ENCODE peak calls at places on chromosomes 6 and 20, in eight cellular contexts. A, K, J, T, V, G, I and L are unnamed samples.

GRCh38 chr20:49859807-49860206 is 47.2 kb downstream of the SLC9A8 start:
- DNase-seq in A (no peak), K (no peak), J (no peak), T (no peak), V (no peak), G (no peak), I (no peak), L (no peak)

GRCh38 chr6:43798688-43799444 is 28.9 kb downstream of the VEGFA start:
- DNase-seq in A (peak; percentile 97), K (peak; percentile 92), J (peak; percentile 90), T (no peak), V (peak; percentile 73), G (peak; percentile 73), I (peak; percentile 45), L (peak; percentile 48)

GRCh38 chr6:85460951-85461805 is 11.3 kb downstream of the NT5E start:
- DNase-seq in A (no peak), K (no peak), J (no peak), T (peak; percentile 17), V (no peak), G (no peak), I (peak; percentile 65), L (no peak)

GRCh38 chr6:13916230-13916944 is 8.4 kb upstream of the RNF182 start:
- DNase-seq in A (peak; percentile 2), K (no peak), J (no peak), T (no peak), V (no peak), G (no peak), I (peak; percentile 18), L (no peak)

GRCh38 chr20:56634735-56635422 is 5.8 kb downstream of the TFAP2C start:
- DNase-seq in A (no peak), K (no peak), J (no peak), T (no peak), V (no peak), G (no peak), I (no peak), L (no peak)

GRCh38 chr6:146315321-146316254 is 228.0 kb upstream of the RAB32 start:
- DNase-seq in A (no peak), K (no peak), J (no peak), T (no peak), V (no peak), G (no peak), I (peak; percentile 35), L (no peak)

GRCh38 chr6:139983555-139984276 is 609.3 kb upstream of the CITED2 start:
- DNase-seq in A (no peak), K (no peak), J (no peak), T (no peak), V (no peak), G (no peak), I (peak; percentile 49), L (no peak)

GRCh38 chr6:18533793-18534192 is 146.6 kb downstream of the RNF144B start:
- DNase-seq in A (no peak), K (no peak), J (no peak), T (no peak), V (no peak), G (no peak), I (no peak), L (no peak)

GRCh38 chr6:28537509-28538140 is 11.9 kb downstream of the GPX5 start:
- DNase-seq in A (no peak), K (no peak), J (no peak), T (no peak), V (no peak), G (no peak), I (no peak), L (no peak)

GRCh38 chr6:84172080-84172479 is 55.4 kb downstream of the CEP162 start:
- DNase-seq in A (no peak), K (no peak), J (no peak), T (no peak), V (no peak), G (no peak), I (no peak), L (no peak)

DNA sequence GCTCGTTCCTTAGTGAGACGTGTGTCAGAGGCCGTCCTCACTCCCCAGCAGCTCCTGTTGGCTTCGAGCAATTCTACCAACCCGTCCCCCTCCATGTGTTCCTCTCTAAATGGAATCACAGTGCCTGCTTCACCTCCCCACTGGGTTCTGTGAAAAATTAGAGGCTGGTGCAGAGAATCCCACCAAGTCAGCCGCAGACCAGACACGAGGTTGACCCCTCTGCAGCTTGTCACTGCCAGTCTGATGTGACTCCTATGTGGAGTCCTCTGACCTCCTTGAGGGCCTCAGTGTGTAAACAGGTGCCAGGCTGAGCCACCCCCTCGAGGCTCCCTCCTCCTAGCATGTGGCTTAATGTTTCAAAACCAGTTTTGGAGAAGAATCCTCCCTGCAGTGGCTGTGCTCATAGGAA is 12.6 kb upstream of the IRF4 start:
- DNase-seq in A (no peak), K (no peak), J (no peak), T (no peak), V (no peak), G (no peak), I (no peak), L (no peak)
- H3K27me3 ChIP-seq in A (peaks cover 50% of the 10 kb centered on the region), K (peaks cover 79% of the 10 kb centered on the region), J (peaks cover 22% of the 10 kb centered on the region), T (no peaks in the 10 kb centered on the region), V (peaks cover 73% of the 10 kb centered on the region), G (peaks cover 53% of the 10 kb centered on the region), I (peaks cover 50% of the 10 kb centered on the region), L (no peaks in the 10 kb centered on the region)

GRCh38 chr20:61433816-61434215 is 181.8 kb downstream of the CDH4 start:
- DNase-seq in A (no peak), K (no peak), J (no peak), T (no peak), V (no peak), G (no peak), I (no peak), L (no peak)
- H3K27me3 ChIP-seq in A (peaks cover 4% of the 10 kb centered on the region), K (peaks cover 65% of the 10 kb centered on the region), J (peaks cover 33% of the 10 kb centered on the region), T (no peaks in the 10 kb centered on the region), V (peaks cover 54% of the 10 kb centered on the region), G (no peaks in the 10 kb centered on the region), I (peaks cover 31% of the 10 kb centered on the region), L (peaks cover 10% of the 10 kb centered on the region)

GRCh38 chr20:25090492-25091429 is 8.8 kb upstream of the VSX1 start:
- DNase-seq in A (no peak), K (no peak), J (no peak), T (peak; percentile 80), V (no peak), G (no peak), I (no peak), L (no peak)
- H3K27me3 ChIP-seq in A (peaks cover 16% of the 10 kb centered on the region), K (peaks cover 54% of the 10 kb centered on the region), J (peaks cover 29% of the 10 kb centered on the region), T (no peaks in the 10 kb centered on the region), V (peaks cover 49% of the 10 kb centered on the region), G (peaks cover 3% of the 10 kb centered on the region), I (peaks cover 65% of the 10 kb centered on the region), L (peaks cover 5% of the 10 kb centered on the region)

DNA sequence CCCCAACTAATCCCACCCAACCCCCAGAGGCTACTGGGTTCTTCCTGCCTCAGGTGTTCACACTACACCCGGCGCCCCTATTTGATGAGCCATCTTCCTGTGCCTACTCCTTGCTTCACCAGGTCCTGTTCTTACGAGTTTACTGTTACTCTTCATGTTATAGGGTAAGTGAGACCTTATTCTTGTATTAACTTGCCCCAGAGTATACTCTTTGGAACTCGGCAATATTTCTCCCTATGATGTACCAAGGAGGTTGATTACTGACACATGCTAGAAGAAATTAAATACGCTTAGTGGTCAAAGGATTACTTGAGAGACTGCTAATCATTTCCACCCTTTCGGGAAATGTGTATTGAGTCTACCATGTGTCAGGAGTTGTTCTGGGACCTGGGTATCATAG is 8.9 kb downstream of the RING1 start:
- DNase-seq in A (no peak), K (no peak), J (no peak), T (no peak), V (no peak), G (no peak), I (no peak), L (no peak)
- H3K27me3 ChIP-seq in A (peaks cover 9% of the 10 kb centered on the region), K (peaks cover 35% of the 10 kb centered on the region), J (peaks cover 17% of the 10 kb centered on the region), T (no peaks in the 10 kb centered on the region), V (peaks cover 5% of the 10 kb centered on the region), G (peaks cover 23% of the 10 kb centered on the region), I (peaks cover 9% of the 10 kb centered on the region), L (no peaks in the 10 kb centered on the region)